ENCODE peak calls at places on chromosomes 12 and 14, in eight cellular contexts. H, D, N, M, S, K, T and J are unnamed samples.

GRCh38 chr14:31877333-31877798 is 199.7 kb upstream of the ARHGAP5 start:
- DNase-seq in K (no peak), N (no peak), M (no peak), H (no peak), D (no peak), T (no peak), S (no peak), J (no peak)

GRCh38 chr14:34322940-34323418 is 139.1 kb downstream of the SPTSSA start:
- DNase-seq in N (peak; percentile 73), D (peak; percentile 32), S (no peak), T (peak; percentile 63), H (peak; percentile 53), M (peak; percentile 76), K (peak; percentile 85), J (peak; percentile 77)

GRCh38 chr14:86639146-86639545 is 1109.2 kb downstream of the FLRT2 start:
- DNase-seq in K (no peak), H (no peak), T (no peak), S (no peak), M (no peak), N (no peak), D (no peak), J (no peak)

GRCh38 chr14:99057684-99058083 is 214.3 kb downstream of the BCL11B start:
- DNase-seq in H (no peak), S (no peak), D (no peak), T (no peak), M (no peak), N (no peak), K (no peak), J (no peak)

GRCh38 chr14:61437383-61437782 is 116.0 kb downstream of the PRKCH start:
- DNase-seq in M (no peak), S (no peak), H (no peak), T (no peak), N (no peak), K (no peak), D (no peak), J (no peak)

GRCh38 chr14:53956427-53957201 is at the start of gene BMP4:
- DNase-seq in N (peak; percentile 95), K (peak; percentile 92), S (no peak), D (no peak), H (peak; percentile 83), T (peak; percentile 85), M (peak; percentile 26), J (peak; percentile 95)

GRCh38 chr12:53684654-53685220 is 8.9 kb upstream of the ATP5MC2 start:
- DNase-seq in K (no peak), S (no peak), N (no peak), M (no peak), D (no peak), H (no peak), T (no peak), J (no peak)

GRCh38 chr14:90453401-90453951 is 56.6 kb downstream of the CALM1 start:
- DNase-seq in S (no peak), H (peak; percentile 23), N (no peak), D (no peak), M (peak; percentile 31), T (peak; percentile 44), K (no peak), J (no peak)

GRCh38 chr12:53733051-53733812 is 6.0 kb upstream of the CALCOCO1 start:
- DNase-seq in S (no peak), M (no peak), T (no peak), K (no peak), H (no peak), N (no peak), D (peak; percentile 52), J (no peak)

DNA sequence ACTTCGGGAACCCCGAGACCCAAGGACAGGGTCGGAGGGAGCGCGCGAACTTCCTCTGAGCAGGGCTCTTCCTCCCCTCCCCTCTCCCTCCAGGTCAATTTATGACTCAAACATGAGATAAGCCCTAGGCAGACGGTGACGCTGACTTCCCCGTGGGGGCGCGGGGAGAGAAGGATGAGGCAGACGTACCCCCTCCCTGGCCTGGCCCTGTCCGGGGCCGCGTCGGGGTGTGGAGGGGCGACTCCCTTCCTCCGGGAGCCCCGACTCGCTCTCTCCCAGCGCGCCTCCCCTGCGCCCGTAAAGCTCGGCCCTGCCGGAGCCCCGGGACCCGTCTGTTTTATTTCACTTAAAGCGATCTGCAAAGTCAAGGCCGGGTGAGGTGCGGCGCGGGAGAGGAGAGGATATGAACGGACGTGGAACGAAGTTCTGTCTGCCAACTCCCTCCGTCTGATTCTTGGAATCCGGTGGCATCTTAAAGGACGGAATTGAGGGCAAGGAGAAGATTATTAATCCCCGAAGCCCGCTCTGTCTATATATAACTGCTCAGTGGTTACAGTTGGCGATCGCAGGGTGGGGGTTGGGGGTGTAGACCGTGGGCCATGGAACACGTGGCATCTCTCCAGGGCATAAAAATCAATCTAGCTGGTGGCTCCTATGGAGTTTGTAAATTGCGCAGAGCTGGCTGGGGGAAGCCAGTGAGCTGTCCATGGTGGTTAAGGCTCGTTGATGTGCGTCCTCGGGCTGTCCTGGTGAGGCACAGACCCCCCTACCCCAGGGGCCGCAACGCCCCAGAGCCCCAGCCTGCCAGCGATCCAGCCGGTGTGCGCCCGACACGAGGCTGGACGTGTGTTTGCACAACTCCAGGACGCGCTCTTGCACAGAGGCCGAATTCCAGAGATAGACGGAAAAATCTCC is 2.9 kb upstream of the PTHLH start:
- DNase-seq in N (peak; percentile 65), T (peak; percentile 70), M (peak; percentile 85), S (no peak), H (no peak), D (no peak), K (peak; percentile 81), J (peak; percentile 83)
- H3K4me3 ChIP-seq in N (peak overlapping the region; percentile 28), T (peak overlapping the region; percentile 27), M (peak overlapping the region; percentile 46), S (no peak overlapping the region), H (peak overlapping the region; percentile 46), D (no peak overlapping the region), K (peak overlapping the region; percentile 18), J (peak overlapping the region; percentile 40)

GRCh38 chr14:96083667-96084320 is 44.6 kb downstream of the C14orf132 start:
- DNase-seq in H (no peak), T (no peak), N (peak; percentile 29), K (peak; percentile 40), S (no peak), D (peak; percentile 75), M (no peak), J (no peak)

GRCh38 chr14:96080571-96080970 is 41.4 kb downstream of the C14orf132 start:
- DNase-seq in H (no peak), M (no peak), K (peak; percentile 32), N (peak; percentile 28), D (no peak), T (no peak), S (no peak), J (no peak)

GRCh38 chr14:96081767-96082400 is 42.7 kb downstream of the C14orf132 start:
- DNase-seq in T (no peak), M (no peak), K (peak; percentile 56), H (no peak), D (no peak), N (peak; percentile 26), S (no peak), J (no peak)

GRCh38 chr14:96081224-96081623 is 42.1 kb downstream of the C14orf132 start:
- DNase-seq in K (no peak), S (no peak), T (no peak), D (no peak), M (no peak), N (peak; percentile 17), H (no peak), J (no peak)

GRCh38 chr14:96082420-96083300 is 43.5 kb downstream of the C14orf132 start:
- DNase-seq in D (no peak), T (no peak), S (no peak), M (no peak), K (peak; percentile 63), H (no peak), N (peak; percentile 48), J (no peak)
- H3K27me3 ChIP-seq in D (no peaks in the 10 kb centered on the region), T (no peaks in the 10 kb centered on the region), S (no peaks in the 10 kb centered on the region), M (peaks cover 25% of the 10 kb centered on the region), K (no peaks in the 10 kb centered on the region), H (no peaks in the 10 kb centered on the region), N (no peaks in the 10 kb centered on the region), J (no peaks in the 10 kb centered on the region)

GRCh38 chr14:50775357-50775756 is 55.6 kb downstream of the NIN start:
- DNase-seq in K (no peak), D (peak; percentile 87), S (no peak), T (peak; percentile 27), H (no peak), N (no peak), M (no peak), J (no peak)

GRCh38 chr14:50773632-50774541 is 57.1 kb downstream of the NIN start:
- DNase-seq in N (no peak), D (peak; percentile 59), H (peak; percentile 22), K (peak; percentile 77), M (peak; percentile 51), T (peak; percentile 54), S (no peak), J (peak; percentile 87)

GRCh38 chr14:50772361-50772760 is 58.6 kb downstream of the NIN start:
- DNase-seq in K (no peak), N (no peak), S (no peak), D (no peak), T (no peak), H (no peak), M (no peak), J (no peak)

GRCh38 chr14:50776522-50776921 is 54.4 kb downstream of the NIN start:
- DNase-seq in H (no peak), T (no peak), D (no peak), M (no peak), K (no peak), N (no peak), S (no peak), J (no peak)

GRCh38 chr14:50774542-50775267 is 56.3 kb downstream of the NIN start:
- DNase-seq in H (no peak), S (no peak), M (no peak), K (no peak), T (no peak), N (no peak), D (no peak), J (no peak)
- H3K4me3 ChIP-seq in H (no peak overlapping the region), S (no peak overlapping the region), M (no peak overlapping the region), K (no peak overlapping the region), T (no peak overlapping the region), N (no peak overlapping the region), D (no peak overlapping the region), J (no peak overlapping the region)

GRCh38 chr12:27548301-27549199 is 24.5 kb downstream of the PPFIBP1 start:
- DNase-seq in D (no peak), H (no peak), S (no peak), M (no peak), K (no peak), T (no peak), N (no peak), J (no peak)

GRCh38 chr12:27549801-27550652 is 26.0 kb downstream of the PPFIBP1 start:
- DNase-seq in T (peak; percentile 87), D (peak; percentile 93), S (no peak), K (peak; percentile 85), M (peak; percentile 72), N (peak; percentile 94), H (peak; percentile 95), J (no peak)

GRCh38 chr12:27549231-27549800 is 25.3 kb downstream of the PPFIBP1 start:
- DNase-seq in K (no peak), M (no peak), T (no peak), N (no peak), D (peak; percentile 93), S (no peak), H (peak; percentile 27), J (no peak)

GRCh38 chr12:27545666-27546065 is 21.7 kb downstream of the PPFIBP1 start:
- DNase-seq in N (no peak), K (no peak), H (no peak), M (no peak), D (no peak), S (no peak), T (no peak), J (no peak)

DNA sequence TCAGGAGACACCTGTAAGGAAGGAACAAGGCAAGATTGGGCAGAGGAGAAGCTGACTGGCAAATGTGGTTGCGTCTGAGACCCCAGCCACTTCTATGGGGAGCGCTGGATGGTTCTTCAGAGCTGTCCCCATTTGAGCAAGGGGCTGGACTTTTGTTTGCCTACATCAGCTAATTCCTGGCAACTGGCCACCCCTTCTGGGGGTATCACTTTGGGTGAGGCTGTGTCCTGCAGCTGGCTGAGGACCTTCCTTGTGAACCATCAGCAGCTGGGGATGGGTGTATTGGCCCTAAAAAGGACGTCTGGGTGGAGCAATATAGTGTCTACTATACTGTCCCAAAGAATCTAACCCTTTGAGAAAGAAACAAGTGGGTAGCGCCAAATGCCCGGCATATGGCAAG is 23.6 kb downstream of the PPFIBP1 start:
- DNase-seq in N (no peak), K (no peak), T (no peak), H (no peak), D (no peak), M (no peak), S (no peak), J (no peak)
- H3K27me3 ChIP-seq in N (no peaks in the 10 kb centered on the region), K (no peaks in the 10 kb centered on the region), T (no peaks in the 10 kb centered on the region), H (no peaks in the 10 kb centered on the region), D (no peaks in the 10 kb centered on the region), M (peaks cover 18% of the 10 kb centered on the region), S (no peaks in the 10 kb centered on the region), J (no peaks in the 10 kb centered on the region)